ENCODE peak calls at places on chromosome 13, in ten cellular contexts. W is cardiac fibroblast, I is SW480, O is fibroblast of villous mesenchyme, Z is NCI-H1092 treated with DMSO at 0.1 percent for 48 hours, N is activated B cell treated with CpG ODN at 0.5 μM for 24 hours, Q is testis, F is GM10248, E is AG08395, S is EH. H is an unnamed sample.

GRCh38 chr13:64675256-64675892 is 2554.8 kb downstream of the PCDH9 start:
- DNase-seq in I (no peak), W (peak; percentile 57), F (no peak), E (peak; percentile 22), S (peak; percentile 88), O (no peak), Z (no peak), N (no peak), Q (no peak), H (no peak)

GRCh38 chr13:97938701-97939475 is 14.6 kb upstream of the IPO5 start:
- DNase-seq in W (no peak), Z (no peak), N (no peak), S (no peak), E (no peak), Q (no peak), F (no peak), I (no peak), O (no peak), H (no peak)

GRCh38 chr13:113954046-113954841 is 19.6 kb downstream of the C13orf46 start:
- DNase-seq in Z (no peak), F (no peak), I (no peak), O (no peak), S (no peak), Q (no peak), E (no peak), W (no peak), N (no peak), H (no peak)

GRCh38 chr13:95784161-95784880 is 107.4 kb downstream of the DNAJC3 start:
- DNase-seq in F (no peak), N (no peak), I (no peak), E (peak; percentile 75), Q (no peak), S (peak; percentile 87), W (peak; percentile 66), O (peak; percentile 96), Z (no peak), H (no peak)

GRCh38 chr13:49214917-49215376 is 5.2 kb upstream of the MLNR start:
- DNase-seq in Q (peak; percentile 32), N (no peak), E (peak; percentile 20), O (peak; percentile 30), I (peak; percentile 69), F (peak; percentile 39), S (peak; percentile 36), Z (no peak), W (peak; percentile 60), H (no peak)

GRCh38 chr13:110436276-110436675 is 125.2 kb downstream of the RAB20 start:
- DNase-seq in O (no peak), E (no peak), I (no peak), W (peak; percentile 55), Q (no peak), Z (no peak), F (no peak), S (peak; percentile 41), N (no peak), H (no peak)

GRCh38 chr13:101242720-101243119 is 173.6 kb downstream of the NALCN start:
- DNase-seq in E (no peak), F (no peak), O (peak; percentile 24), Z (no peak), S (no peak), W (peak; percentile 17), N (no peak), Q (no peak), I (no peak), H (no peak)

GRCh38 chr13:114070098-114070799 is 62.2 kb downstream of the RASA3 start:
- DNase-seq in W (no peak), F (no peak), Q (no peak), E (no peak), I (no peak), S (no peak), N (no peak), O (no peak), Z (no peak), H (no peak)

GRCh38 chr13:50222569-50223332 is 207.5 kb downstream of the KCNRG start:
- DNase-seq in F (no peak), E (peak; percentile 80), W (peak; percentile 93), S (peak; percentile 69), O (peak; percentile 90), I (no peak), Q (peak; percentile 51), Z (peak; percentile 93), N (no peak), H (no peak)

GRCh38 chr13:36571444-36571843 is 102.4 kb upstream of the SERTM1 start:
- DNase-seq in N (no peak), Z (no peak), F (no peak), W (peak; percentile 42), Q (no peak), I (no peak), O (no peak), S (no peak), E (no peak), H (no peak)

GRCh38 chr13:98216135-98216565 is 39.1 kb upstream of the RNF113B start:
- DNase-seq in F (no peak), Q (peak; percentile 30), E (peak; percentile 90), O (peak; percentile 80), W (peak; percentile 84), Z (peak; percentile 49), N (no peak), I (no peak), S (peak; percentile 97), H (no peak)

GRCh38 chr13:20492641-20493040 is 33.0 kb downstream of the CRYL1 start:
- DNase-seq in N (peak; percentile 29), E (peak; percentile 12), S (peak; percentile 37), I (peak; percentile 64), Z (peak; percentile 13), O (peak; percentile 30), Q (peak; percentile 24), W (peak; percentile 75), F (peak; percentile 56), H (no peak)

GRCh38 chr13:78875792-78876580 is 217.0 kb upstream of the OBI1 start:
- DNase-seq in Q (no peak), Z (no peak), F (peak; percentile 11), S (no peak), W (no peak), N (no peak), E (no peak), I (no peak), O (no peak), H (no peak)

GRCh38 chr13:24613755-24614154 is 66.5 kb upstream of the ATP12A start:
- DNase-seq in W (no peak), O (no peak), N (no peak), Q (no peak), F (no peak), I (no peak), E (no peak), S (no peak), Z (no peak), H (no peak)

GRCh38 chr13:90800082-90800746 is 547.3 kb upstream of the MIR17HG start:
- DNase-seq in Q (peak; percentile 48), Z (no peak), S (no peak), O (no peak), W (peak; percentile 3), N (no peak), F (no peak), E (no peak), I (no peak), H (no peak)

GRCh38 chr13:51027644-51028043 is 83.4 kb downstream of the C13orf42 start:
- DNase-seq in I (no peak), N (no peak), Z (no peak), E (no peak), O (no peak), F (no peak), S (no peak), Q (no peak), W (no peak), H (no peak)

GRCh38 chr13:93977986-93978385 is 501.5 kb downstream of the DCT start:
- DNase-seq in E (no peak), W (no peak), F (no peak), S (peak; percentile 12), N (no peak), I (no peak), O (no peak), Q (no peak), Z (no peak), H (no peak)

GRCh38 chr13:108963846-108964600 is 334.6 kb downstream of the MYO16 start:
- DNase-seq in W (peak; percentile 73), Q (no peak), S (peak; percentile 62), Z (no peak), F (no peak), O (peak; percentile 74), I (no peak), N (no peak), E (peak; percentile 40), H (no peak)

GRCh38 chr13:50589651-50590054 is 253.8 kb downstream of the DLEU7 start:
- DNase-seq in I (no peak), Q (no peak), E (peak; percentile 83), O (peak; percentile 86), W (peak; percentile 91), F (no peak), S (peak; percentile 90), Z (no peak), N (no peak), H (no peak)

GRCh38 chr13:48600374-48601364 is 53.1 kb upstream of the CYSLTR2 start:
- DNase-seq in O (peak; percentile 55), F (no peak), W (peak; percentile 49), E (peak; percentile 38), Z (no peak), N (no peak), S (peak; percentile 48), Q (peak; percentile 62), I (peak; percentile 10), H (no peak)

GRCh38 chr13:76936736-76937135 is 11.6 kb upstream of the ACOD1 start:
- DNase-seq in I (no peak), O (no peak), Z (no peak), F (no peak), Q (no peak), S (no peak), E (no peak), N (no peak), W (peak; percentile 48), H (no peak)

GRCh38 chr13:22915442-22916082 is 265.2 kb upstream of the SGCG start:
- DNase-seq in Q (peak; percentile 89), S (peak; percentile 22), F (peak; percentile 26), I (peak; percentile 64), W (peak; percentile 35), N (no peak), O (peak; percentile 40), Z (peak; percentile 82), E (peak; percentile 41), H (peak; percentile 52)

GRCh38 chr13:74904547-74904946 is 577.4 kb downstream of the TBC1D4 start:
- DNase-seq in W (no peak), Z (no peak), I (no peak), E (no peak), Q (no peak), F (no peak), O (no peak), N (no peak), S (no peak), H (no peak)

GRCh38 chr13:95404141-95404882 is 103.1 kb upstream of the ABCC4 start:
- DNase-seq in N (peak; percentile 61), I (peak; percentile 74), F (peak; percentile 88), O (peak; percentile 79), E (peak; percentile 86), W (peak; percentile 80), Q (peak; percentile 93), S (peak; percentile 78), Z (peak; percentile 84), H (peak; percentile 89)

GRCh38 chr13:31012285-31013024 is 80.0 kb downstream of the TEX26 start:
- DNase-seq in Q (peak; percentile 27), E (peak; percentile 60), S (peak; percentile 52), O (peak; percentile 54), N (no peak), F (no peak), I (peak; percentile 21), W (peak; percentile 55), Z (no peak), H (no peak)

GRCh38 chr13:111115841-111116500 is 861 bp downstream of the ARHGEF7 start:
- DNase-seq in N (no peak), Z (peak; percentile 37), Q (peak; percentile 60), W (peak; percentile 77), F (no peak), S (peak; percentile 91), I (peak; percentile 18), E (peak; percentile 78), O (peak; percentile 93), H (peak; percentile 32)

GRCh38 chr13:75946746-75947397 is 310.7 kb downstream of the LMO7 start:
- DNase-seq in Q (peak; percentile 15), W (no peak), F (no peak), N (no peak), E (no peak), O (no peak), S (no peak), I (no peak), Z (no peak), H (no peak)

GRCh38 chr13:60572003-60572792 is 175.2 kb downstream of the TDRD3 start:
- DNase-seq in F (no peak), S (peak; percentile 69), N (no peak), E (no peak), O (peak; percentile 45), I (no peak), Q (no peak), W (peak; percentile 83), Z (no peak), H (no peak)

H was measured in neuronal stem cell.